ENCODE peak calls at places on chromosomes 1 and 21, in six cellular contexts. X is AG10803, F is cardiac muscle cell, R is astrocyte of the spinal cord, V is PC-3, B is lower lobe of right lung. G is an unnamed sample.

GRCh38 chr21:42463861-42464515 is 32.0 kb downstream of the RSPH1 start:
- DNase-seq in B (peak), X (peak), V (peak), F (no peak), R (peak), G (peak)

GRCh38 chr1:63908016-63908415 is 134.2 kb downstream of the ROR1 start:
- DNase-seq in X (no peak), R (no peak), V (no peak), B (no peak), F (no peak), G (no peak)

GRCh38 chr1:170665625-170666024 is 1.7 kb downstream of the PRRX1 start:
- DNase-seq in R (peak), F (no peak), B (no peak), V (no peak), X (peak), G (no peak)

GRCh38 chr1:229474491-229474890 is 33.6 kb downstream of the NUP133 start:
- DNase-seq in V (no peak), R (no peak), F (no peak), X (peak), B (no peak), G (no peak)

GRCh38 chr1:3707298-3707938 is 44.8 kb upstream of the CCDC27 start:
- DNase-seq in V (peak), X (no peak), R (no peak), F (peak), B (no peak), G (no peak)

GRCh38 chr1:11858968-11859871 is 475 bp upstream of the NPPB start:
- DNase-seq in F (peak), B (peak), X (peak), R (peak), V (peak), G (peak)

GRCh38 chr21:39136711-39137110 is 46.5 kb downstream of the PSMG1 start:
- DNase-seq in F (no peak), B (no peak), V (peak), R (peak), X (peak), G (peak)

GRCh38 chr1:246117066-246117791 is 389.9 kb downstream of the SMYD3 start:
- DNase-seq in X (peak), F (peak), R (peak), V (peak), B (no peak), G (peak)

GRCh38 chr1:182833271-182833670 is 5.9 kb upstream of the DHX9 start:
- DNase-seq in V (peak), X (no peak), B (no peak), R (peak), F (no peak), G (peak)

GRCh38 chr1:100868364-100868995 is 26.2 kb downstream of the EXTL2 start:
- DNase-seq in F (peak), B (no peak), X (peak), V (peak), R (peak), G (peak)

GRCh38 chr1:100869996-100870395 is 24.6 kb downstream of the EXTL2 start:
- DNase-seq in V (no peak), F (no peak), B (no peak), X (no peak), R (no peak), G (no peak)

GRCh38 chr1:100862591-100862990 is 32.1 kb downstream of the EXTL2 start:
- DNase-seq in B (no peak), V (peak), R (peak), F (no peak), X (peak), G (peak)

GRCh38 chr1:100866901-100867206 is 27.8 kb downstream of the EXTL2 start:
- DNase-seq in V (no peak), R (no peak), B (no peak), F (no peak), X (no peak), G (no peak)

GRCh38 chr1:100866041-100866900 is 28.4 kb downstream of the EXTL2 start:
- DNase-seq in X (peak), B (no peak), R (peak), V (peak), F (peak), G (peak)
- H3K4me3 ChIP-seq in X (no peak), B (no peak), R (no peak), V (peak), F (no peak), G (peak)

GRCh38 chr1:53541761-53542550 is 82.8 kb downstream of the DMRTB1 start:
- DNase-seq in V (peak), X (peak), R (peak), F (peak), B (peak), G (peak)
- TF ChIP-seq CTCF in V (peak), X (peak), R (peak), F (peak), B (no peak), G (peak)

DNA sequence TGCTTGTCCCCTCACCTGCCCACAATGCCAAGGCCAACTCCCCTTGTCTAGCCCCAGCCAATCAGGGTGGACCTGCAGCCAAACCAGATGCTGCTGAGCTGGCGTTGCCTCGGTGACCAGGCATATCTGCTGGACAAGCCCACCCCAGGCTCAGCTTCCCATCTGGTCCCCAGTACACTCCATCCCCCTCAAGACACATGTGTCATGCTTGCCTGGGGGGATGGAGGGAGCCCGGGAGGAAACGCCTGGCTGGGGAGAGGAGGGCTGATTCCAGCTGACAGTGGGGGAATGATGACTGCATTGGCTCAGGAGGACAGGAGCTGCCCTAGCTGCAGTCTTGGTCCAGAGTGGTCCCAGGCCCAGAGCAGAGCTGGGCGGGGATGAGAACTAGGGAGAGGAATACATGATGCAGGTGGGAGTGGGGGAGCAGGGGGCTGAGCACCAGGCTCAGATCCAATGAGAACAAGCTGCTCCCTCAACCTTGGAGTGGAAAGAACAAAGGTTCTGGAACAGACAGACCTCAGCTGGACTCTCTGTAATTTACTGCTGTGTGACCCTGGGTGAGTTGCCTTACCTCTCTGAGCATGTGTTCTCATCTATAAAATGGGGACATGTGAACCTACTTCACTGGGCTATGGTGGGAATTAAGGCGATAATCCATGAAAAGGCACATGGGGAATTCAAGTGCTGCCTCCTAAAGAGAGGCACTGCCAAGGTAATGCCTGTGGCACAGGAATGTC is 23.1 kb upstream of the ECE1 start:
- DNase-seq in X (peak), F (no peak), V (no peak), B (no peak), R (peak), G (no peak)
- H3K4me3 ChIP-seq in X (peak), F (no peak), V (no peak), B (no peak), R (no peak), G (no peak)

GRCh38 chr1:18452550-18452949 is 28.2 kb upstream of the KLHDC7A start:
- DNase-seq in V (no peak), B (no peak), R (no peak), X (no peak), F (peak), G (peak)
- TF ChIP-seq CTCF in V (no peak), B (no peak), R (no peak), X (no peak), F (no peak), G (no peak)

GRCh38 chr1:37558411-37558810 is 1.7 kb downstream of the DNALI1 start:
- DNase-seq in X (no peak), R (no peak), V (no peak), F (no peak), B (no peak), G (no peak)

GRCh38 chr1:37559080-37559479 is 2.3 kb downstream of the DNALI1 start:
- DNase-seq in B (no peak), R (no peak), X (no peak), V (no peak), F (no peak), G (no peak)

GRCh38 chr1:37553927-37554808 is at the start of gene SNIP1:
- DNase-seq in X (peak), R (peak), B (peak), V (peak), F (peak), G (peak)

GRCh38 chr1:37557402-37557801 is 662 bp downstream of the DNALI1 start:
- DNase-seq in B (no peak), V (no peak), F (no peak), R (no peak), X (no peak), G (no peak)

GRCh38 chr1:37556712-37557196 is at the start of gene DNALI1:
- DNase-seq in X (peak), V (peak), B (peak), R (peak), F (peak), G (peak)
- H3K4me3 ChIP-seq in X (peak), V (no peak), B (peak), R (peak), F (peak), G (peak)

GRCh38 chr1:119451158-119451557 is 36.2 kb downstream of the HSD3B2 start:
- DNase-seq in F (no peak), R (no peak), V (no peak), X (no peak), B (no peak), G (no peak)

GRCh38 chr1:119447344-119447743 is 32.4 kb downstream of the HSD3B2 start:
- DNase-seq in V (no peak), F (no peak), R (no peak), X (no peak), B (no peak), G (no peak)

GRCh38 chr1:119449964-119450363 is 35.0 kb downstream of the HSD3B2 start:
- DNase-seq in V (peak), R (no peak), X (no peak), B (no peak), F (peak), G (no peak)

GRCh38 chr1:119452085-119452484 is 37.1 kb downstream of the HSD3B2 start:
- DNase-seq in R (no peak), F (no peak), B (no peak), V (no peak), X (no peak), G (no peak)

GRCh38 chr1:119448112-119448511 is 33.2 kb downstream of the HSD3B2 start:
- DNase-seq in X (no peak), B (no peak), F (peak), R (no peak), V (peak), G (no peak)
- TF ChIP-seq CTCF in X (no peak), B (no peak), F (peak), R (peak), V (peak), G (peak)